ENCODE peak calls at places on chromosomes 2 and 18, in five cellular contexts. M is H9, B is A549, J is suprapubic skin, I is prostate gland. A is an unnamed sample.

GRCh38 chr2:238955648-238956531 is 108.0 kb downstream of the TWIST2 start:
- DNase-seq in M (peak; percentile 5), B (no peak), J (no peak), I (peak; percentile 1), A (no peak)

GRCh38 chr2:224884188-224884587 is 158.1 kb downstream of the DOCK10 start:
- DNase-seq in M (no peak), B (no peak), J (no peak), I (no peak), A (no peak)

GRCh38 chr18:3447035-3447894 is 2.7 kb upstream of the TGIF1 start:
- DNase-seq in M (peak; percentile 50), B (no peak), J (no peak), I (no peak), A (no peak)

GRCh38 chr18:36207326-36207725 is 20.0 kb downstream of the MOCOS start:
- DNase-seq in M (no peak), B (no peak), J (no peak), I (no peak), A (no peak)

GRCh38 chr2:39837856-39838453 is 58.9 kb upstream of the THUMPD2 start:
- DNase-seq in M (peak; percentile 65), B (peak; percentile 44), J (no peak), I (no peak), A (peak; percentile 34)

GRCh38 chr2:168560817-168561485 is 104.9 kb downstream of the CERS6 start:
- DNase-seq in M (no peak), B (no peak), J (no peak), I (no peak), A (no peak)

GRCh38 chr2:118987886-118988285 is 45.9 kb downstream of the MARCO start:
- DNase-seq in M (peak; percentile 14), B (no peak), J (peak; percentile 31), I (no peak), A (no peak)

GRCh38 chr2:17594533-17595391 is 54.3 kb downstream of the VSNL1 start:
- DNase-seq in M (no peak), B (no peak), J (no peak), I (no peak), A (no peak)

GRCh38 chr2:39469807-39470206 is 32.7 kb upstream of the MAP4K3 start:
- DNase-seq in M (peak; percentile 50), B (no peak), J (no peak), I (no peak), A (peak; percentile 64)

GRCh38 chr2:63789318-63790051 is 52.2 kb upstream of the UGP2 start:
- DNase-seq in M (no peak), B (no peak), J (no peak), I (no peak), A (no peak)

GRCh38 chr2:70935468-70936164 is at the start of gene ATP6V1B1:
- DNase-seq in M (peak; percentile 66), B (no peak), J (no peak), I (no peak), A (no peak)

GRCh38 chr2:144659731-144660275 is 139.9 kb upstream of the ZEB2 start:
- DNase-seq in M (no peak), B (no peak), J (no peak), I (no peak), A (no peak)

GRCh38 chr2:99609851-99610381 is 120.1 kb upstream of the REV1 start:
- DNase-seq in M (no peak), B (no peak), J (no peak), I (no peak), A (no peak)

GRCh38 chr2:61887684-61888303 is 662 bp downstream of the CCT4 start:
- DNase-seq in M (no peak), B (no peak), J (no peak), I (no peak), A (no peak)

GRCh38 chr18:75043478-75043877 is 165.5 kb downstream of the PTGR3 start:
- DNase-seq in M (no peak), B (no peak), J (no peak), I (no peak), A (no peak)
- H3K4me1 ChIP-seq in M (peaks cover 6% of the 10 kb centered on the region), B (no peaks in the 10 kb centered on the region), J (no peaks in the 10 kb centered on the region), I (no peaks in the 10 kb centered on the region), A (peaks cover 9% of the 10 kb centered on the region)

GRCh38 chr2:10400002-10400401 is 48.1 kb downstream of the ODC1 start:
- DNase-seq in M (no peak), B (no peak), J (no peak), I (no peak), A (no peak)
- H3K4me1 ChIP-seq in M (no peaks in the 10 kb centered on the region), B (peaks cover 56% of the 10 kb centered on the region), J (peaks cover 56% of the 10 kb centered on the region), I (no peaks in the 10 kb centered on the region), A (peaks cover 26% of the 10 kb centered on the region)

DNA sequence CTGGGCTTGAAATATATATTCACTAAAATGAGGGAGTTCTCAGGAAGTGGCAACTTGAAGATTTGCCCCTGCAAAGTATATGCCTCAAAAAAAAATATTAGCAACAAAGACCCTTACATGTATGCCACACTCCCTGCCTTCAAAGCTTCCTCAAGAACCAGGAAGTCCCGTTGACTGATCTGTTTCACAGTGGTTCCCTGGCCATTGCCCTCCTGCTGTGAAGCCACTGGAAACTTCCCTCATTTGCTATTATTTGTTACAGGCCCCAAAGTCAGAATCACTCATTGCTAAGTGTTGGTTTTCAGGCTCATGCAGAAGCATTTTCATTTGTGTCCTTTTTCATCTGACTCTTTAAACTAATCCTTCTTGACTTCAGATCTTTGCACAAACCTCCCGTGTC is 421.5 kb downstream of the ZNF521 start:
- DNase-seq in M (no peak), B (no peak), J (no peak), I (no peak), A (no peak)
- H3K4me1 ChIP-seq in M (peaks cover 8% of the 10 kb centered on the region), B (no peaks in the 10 kb centered on the region), J (no peaks in the 10 kb centered on the region), I (no peaks in the 10 kb centered on the region), A (peaks cover 3% of the 10 kb centered on the region)

GRCh38 chr2:45891719-45892118 is 240.2 kb downstream of the PRKCE start:
- DNase-seq in M (no peak), B (no peak), J (no peak), I (no peak), A (peak; percentile 56)
- H3K4me1 ChIP-seq in M (no peaks in the 10 kb centered on the region), B (no peaks in the 10 kb centered on the region), J (peaks cover 73% of the 10 kb centered on the region), I (no peaks in the 10 kb centered on the region), A (peaks cover 55% of the 10 kb centered on the region)

DNA sequence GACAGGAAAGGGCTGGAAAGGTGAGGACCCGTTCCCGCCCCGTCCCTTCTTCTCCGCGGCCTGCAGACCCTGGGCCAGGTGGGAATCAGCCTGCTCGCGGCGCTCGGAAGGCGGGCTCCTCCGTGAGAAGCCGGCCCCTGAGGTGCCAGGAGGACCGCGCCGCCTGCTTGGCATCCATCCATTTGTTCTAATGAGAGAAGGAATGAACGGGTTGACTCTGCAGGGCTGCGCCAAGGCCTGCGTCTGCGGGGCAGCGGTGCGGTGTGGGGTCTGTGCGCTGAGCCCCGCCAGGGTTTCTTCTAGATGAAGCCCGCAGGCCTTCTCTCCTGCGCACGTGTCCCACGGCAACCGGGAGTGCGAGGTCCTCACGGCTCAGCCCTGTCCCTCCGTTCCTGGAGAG is 27.6 kb upstream of the HS6ST1 start:
- DNase-seq in M (no peak), B (no peak), J (no peak), I (no peak), A (no peak)
- H3K4me1 ChIP-seq in M (no peaks in the 10 kb centered on the region), B (no peaks in the 10 kb centered on the region), J (peaks cover 20% of the 10 kb centered on the region), I (peaks cover 7% of the 10 kb centered on the region), A (peaks cover 30% of the 10 kb centered on the region)

GRCh38 chr18:78981652-78981955 is 2.0 kb downstream of the SALL3 start:
- DNase-seq in M (no peak), B (no peak), J (no peak), I (no peak), A (no peak)
- H3K4me1 ChIP-seq in M (peaks cover 5% of the 10 kb centered on the region), B (no peaks in the 10 kb centered on the region), J (peaks cover 38% of the 10 kb centered on the region), I (no peaks in the 10 kb centered on the region), A (no peaks in the 10 kb centered on the region)